ENCODE peak calls at places on chromosomes 12 and 14, in nine cellular contexts. One of them, this sample, is unnamed.

GRCh38 chr12:82660541-82661325 is 26.0 kb upstream of the TMTC2 start:
- DNase-seq in suprapubic skin: no peak
- DNase-seq in CD8-positive, alpha-beta T cell: no peak
- DNase-seq in left ventricle myocardium inferior: no peak
- DNase-seq in thyroid gland: peak
- DNase-seq in breast epithelium: no peak
- DNase-seq in fibroblast of lung: peak
- DNase-seq in fibroblast of the aortic adventitia: no peak
- DNase-seq in AG04449: no peak
- DNase-seq in this sample: no peak

GRCh38 chr14:92680781-92681650 is 67.4 kb downstream of the LGMN start:
- DNase-seq in left ventricle myocardium inferior: peak
- DNase-seq in thyroid gland: peak
- DNase-seq in fibroblast of lung: peak
- DNase-seq in fibroblast of the aortic adventitia: peak
- DNase-seq in suprapubic skin: no peak
- DNase-seq in breast epithelium: no peak
- DNase-seq in CD8-positive, alpha-beta T cell: peak
- DNase-seq in AG04449: no peak
- DNase-seq in this sample: peak

GRCh38 chr14:68462683-68463082 is 330.2 kb downstream of the ZFP36L1 start:
- DNase-seq in fibroblast of lung: no peak
- DNase-seq in thyroid gland: no peak
- DNase-seq in AG04449: no peak
- DNase-seq in suprapubic skin: no peak
- DNase-seq in breast epithelium: no peak
- DNase-seq in CD8-positive, alpha-beta T cell: no peak
- DNase-seq in left ventricle myocardium inferior: no peak
- DNase-seq in fibroblast of the aortic adventitia: no peak
- DNase-seq in this sample: no peak

GRCh38 chr12:47534695-47535094 is 171.1 kb downstream of the RPAP3 start:
- DNase-seq in suprapubic skin: no peak
- DNase-seq in fibroblast of lung: peak
- DNase-seq in AG04449: no peak
- DNase-seq in fibroblast of the aortic adventitia: peak
- DNase-seq in CD8-positive, alpha-beta T cell: no peak
- DNase-seq in breast epithelium: no peak
- DNase-seq in left ventricle myocardium inferior: no peak
- DNase-seq in thyroid gland: no peak
- DNase-seq in this sample: no peak

GRCh38 chr12:25069221-25069620 is 120.3 kb upstream of the BCAT1 start:
- DNase-seq in fibroblast of lung: peak
- DNase-seq in left ventricle myocardium inferior: no peak
- DNase-seq in suprapubic skin: no peak
- DNase-seq in CD8-positive, alpha-beta T cell: no peak
- DNase-seq in AG04449: no peak
- DNase-seq in breast epithelium: no peak
- DNase-seq in thyroid gland: no peak
- DNase-seq in fibroblast of the aortic adventitia: peak
- DNase-seq in this sample: no peak

GRCh38 chr12:76878899-76879709 is at the start of gene CSRP2:
- DNase-seq in AG04449: no peak
- DNase-seq in CD8-positive, alpha-beta T cell: peak
- DNase-seq in fibroblast of lung: peak
- DNase-seq in left ventricle myocardium inferior: peak
- DNase-seq in suprapubic skin: peak
- DNase-seq in fibroblast of the aortic adventitia: peak
- DNase-seq in breast epithelium: peak
- DNase-seq in thyroid gland: peak
- DNase-seq in this sample: peak

GRCh38 chr14:19974844-19975243 is 547 bp upstream of the OR4K15 start:
- DNase-seq in CD8-positive, alpha-beta T cell: no peak
- DNase-seq in AG04449: no peak
- DNase-seq in breast epithelium: no peak
- DNase-seq in suprapubic skin: no peak
- DNase-seq in thyroid gland: no peak
- DNase-seq in left ventricle myocardium inferior: no peak
- DNase-seq in fibroblast of lung: no peak
- DNase-seq in fibroblast of the aortic adventitia: no peak
- DNase-seq in this sample: no peak

GRCh38 chr14:50094056-50094455 is 22.3 kb downstream of the VCPKMT start:
- DNase-seq in left ventricle myocardium inferior: no peak
- DNase-seq in CD8-positive, alpha-beta T cell: no peak
- DNase-seq in fibroblast of the aortic adventitia: no peak
- DNase-seq in fibroblast of lung: no peak
- DNase-seq in breast epithelium: no peak
- DNase-seq in suprapubic skin: no peak
- DNase-seq in AG04449: no peak
- DNase-seq in thyroid gland: no peak
- DNase-seq in this sample: no peak

GRCh38 chr12:124490584-124491305 is 76.7 kb downstream of the NCOR2 start:
- DNase-seq in suprapubic skin: peak
- DNase-seq in AG04449: no peak
- DNase-seq in left ventricle myocardium inferior: peak
- DNase-seq in CD8-positive, alpha-beta T cell: no peak
- DNase-seq in thyroid gland: peak
- DNase-seq in fibroblast of lung: no peak
- DNase-seq in fibroblast of the aortic adventitia: no peak
- DNase-seq in breast epithelium: no peak
- DNase-seq in this sample: no peak

GRCh38 chr12:2845280-2845679 is 10.4 kb upstream of the NRIP2 start:
- DNase-seq in CD8-positive, alpha-beta T cell: no peak
- DNase-seq in suprapubic skin: no peak
- DNase-seq in left ventricle myocardium inferior: peak
- DNase-seq in breast epithelium: no peak
- DNase-seq in fibroblast of the aortic adventitia: peak
- DNase-seq in AG04449: peak
- DNase-seq in fibroblast of lung: peak
- DNase-seq in thyroid gland: no peak
- DNase-seq in this sample: peak

GRCh38 chr12:1917172-1918070 is 1.0 kb downstream of the CACNA2D4 start:
- DNase-seq in breast epithelium: no peak
- DNase-seq in left ventricle myocardium inferior: no peak
- DNase-seq in CD8-positive, alpha-beta T cell: no peak
- DNase-seq in fibroblast of the aortic adventitia: no peak
- DNase-seq in AG04449: no peak
- DNase-seq in fibroblast of lung: no peak
- DNase-seq in thyroid gland: no peak
- DNase-seq in suprapubic skin: no peak
- DNase-seq in this sample: no peak

GRCh38 chr12:236445-236844 is 22.5 kb upstream of the SLC6A12 start:
- DNase-seq in AG04449: no peak
- DNase-seq in thyroid gland: no peak
- DNase-seq in breast epithelium: no peak
- DNase-seq in fibroblast of lung: no peak
- DNase-seq in left ventricle myocardium inferior: no peak
- DNase-seq in suprapubic skin: no peak
- DNase-seq in fibroblast of the aortic adventitia: no peak
- DNase-seq in CD8-positive, alpha-beta T cell: no peak
- DNase-seq in this sample: no peak

GRCh38 chr14:19743256-19743655 is at the start of gene OR4Q3:
- DNase-seq in left ventricle myocardium inferior: no peak
- DNase-seq in thyroid gland: no peak
- DNase-seq in fibroblast of lung: no peak
- DNase-seq in suprapubic skin: no peak
- DNase-seq in AG04449: no peak
- DNase-seq in breast epithelium: no peak
- DNase-seq in fibroblast of the aortic adventitia: no peak
- DNase-seq in CD8-positive, alpha-beta T cell: no peak
- DNase-seq in this sample: no peak

GRCh38 chr12:111767362-111768158 is 827 bp downstream of the ALDH2 start:
- DNase-seq in left ventricle myocardium inferior: no peak
- DNase-seq in fibroblast of lung: peak
- DNase-seq in CD8-positive, alpha-beta T cell: no peak
- DNase-seq in fibroblast of the aortic adventitia: peak
- DNase-seq in AG04449: no peak
- DNase-seq in suprapubic skin: no peak
- DNase-seq in thyroid gland: peak
- DNase-seq in breast epithelium: no peak
- DNase-seq in this sample: no peak

GRCh38 chr12:64273527-64274403 is 51.7 kb upstream of the KICS2 start:
- DNase-seq in left ventricle myocardium inferior: no peak
- DNase-seq in breast epithelium: no peak
- DNase-seq in suprapubic skin: no peak
- DNase-seq in fibroblast of lung: no peak
- DNase-seq in CD8-positive, alpha-beta T cell: no peak
- DNase-seq in thyroid gland: no peak
- DNase-seq in AG04449: no peak
- DNase-seq in fibroblast of the aortic adventitia: peak
- DNase-seq in this sample: no peak
- TF ChIP-seq CTCF in left ventricle myocardium inferior: peak
- TF ChIP-seq CTCF in breast epithelium: no peak
- TF ChIP-seq CTCF in suprapubic skin: peak
- TF ChIP-seq CTCF in fibroblast of lung: peak
- TF ChIP-seq CTCF in CD8-positive, alpha-beta T cell: no peak
- TF ChIP-seq CTCF in thyroid gland: no peak
- TF ChIP-seq CTCF in AG04449: peak
- TF ChIP-seq CTCF in fibroblast of the aortic adventitia: peak
- TF ChIP-seq CTCF in this sample: peak

GRCh38 chr12:67377541-67377940 is 108.4 kb downstream of the CAND1 start:
- DNase-seq in suprapubic skin: no peak
- DNase-seq in AG04449: no peak
- DNase-seq in fibroblast of the aortic adventitia: no peak
- DNase-seq in breast epithelium: no peak
- DNase-seq in left ventricle myocardium inferior: no peak
- DNase-seq in CD8-positive, alpha-beta T cell: no peak
- DNase-seq in thyroid gland: no peak
- DNase-seq in fibroblast of lung: no peak
- DNase-seq in this sample: no peak
- H3K4me3 ChIP-seq in suprapubic skin: no peak
- H3K4me3 ChIP-seq in AG04449: no peak
- H3K4me3 ChIP-seq in fibroblast of the aortic adventitia: no peak
- H3K4me3 ChIP-seq in breast epithelium: no peak
- H3K4me3 ChIP-seq in left ventricle myocardium inferior: no peak
- H3K4me3 ChIP-seq in CD8-positive, alpha-beta T cell: no peak
- H3K4me3 ChIP-seq in thyroid gland: no peak
- H3K4me3 ChIP-seq in fibroblast of lung: no peak
- H3K4me3 ChIP-seq in this sample: no peak

DNA sequence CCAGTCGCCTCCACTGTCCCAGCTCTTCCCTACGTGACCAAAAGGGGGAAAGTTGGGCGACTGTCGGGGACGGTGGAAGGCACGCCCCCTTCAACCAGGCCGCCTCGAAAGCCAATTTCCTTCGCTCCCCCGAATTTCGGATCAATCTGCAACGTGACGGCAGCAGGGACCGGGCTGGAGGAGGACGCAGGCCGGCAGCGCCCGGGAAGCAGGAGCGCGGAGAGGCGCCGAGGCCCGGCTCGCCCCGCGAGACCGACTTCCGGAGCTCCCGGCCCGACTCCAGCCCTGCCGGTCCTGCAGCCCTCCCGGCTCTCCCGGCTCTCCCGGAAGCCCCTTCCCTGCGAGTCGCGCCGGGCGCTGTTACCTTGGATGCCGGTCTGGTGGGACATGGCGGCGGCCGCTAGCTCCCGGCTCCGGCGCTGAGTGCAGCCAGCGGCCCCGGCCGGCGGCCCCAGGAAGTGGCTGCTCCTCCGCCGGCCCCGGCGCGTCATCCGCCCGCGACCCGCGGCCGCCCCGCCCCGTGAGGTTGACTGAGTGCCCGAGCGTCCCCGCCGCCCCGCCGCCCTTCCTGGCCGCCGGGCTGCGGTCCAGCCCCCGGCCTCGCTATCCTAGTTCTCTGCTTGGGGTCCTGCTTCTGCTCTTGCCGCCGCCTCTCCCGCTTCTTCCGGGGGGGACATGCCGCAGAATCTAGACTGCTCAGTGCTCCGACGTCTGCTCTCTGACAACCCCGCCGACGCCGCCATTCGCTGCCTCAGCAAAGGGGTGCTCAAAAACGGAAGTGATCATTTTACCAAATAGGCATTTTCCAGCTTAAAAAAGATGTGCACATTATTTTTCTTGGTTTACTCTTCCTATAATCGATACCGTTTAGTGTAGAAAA is at the start of gene TWF1:
- DNase-seq in fibroblast of lung: peak
- DNase-seq in AG04449: no peak
- DNase-seq in left ventricle myocardium inferior: peak
- DNase-seq in fibroblast of the aortic adventitia: peak
- DNase-seq in CD8-positive, alpha-beta T cell: peak
- DNase-seq in breast epithelium: peak
- DNase-seq in suprapubic skin: peak
- DNase-seq in thyroid gland: peak
- DNase-seq in this sample: no peak
- TF ChIP-seq CTCF in fibroblast of lung: peak
- TF ChIP-seq CTCF in AG04449: peak
- TF ChIP-seq CTCF in left ventricle myocardium inferior: peak
- TF ChIP-seq CTCF in fibroblast of the aortic adventitia: peak
- TF ChIP-seq CTCF in CD8-positive, alpha-beta T cell: no peak
- TF ChIP-seq CTCF in breast epithelium: peak
- TF ChIP-seq CTCF in suprapubic skin: peak
- TF ChIP-seq CTCF in thyroid gland: peak
- TF ChIP-seq CTCF in this sample: no peak

GRCh38 chr14:65356327-65356836 is 56.1 kb upstream of the FUT8 start:
- DNase-seq in thyroid gland: no peak
- DNase-seq in CD8-positive, alpha-beta T cell: no peak
- DNase-seq in fibroblast of lung: peak
- DNase-seq in left ventricle myocardium inferior: no peak
- DNase-seq in breast epithelium: no peak
- DNase-seq in AG04449: peak
- DNase-seq in fibroblast of the aortic adventitia: peak
- DNase-seq in suprapubic skin: no peak
- DNase-seq in this sample: peak
- H3K4me3 ChIP-seq in thyroid gland: no peak
- H3K4me3 ChIP-seq in CD8-positive, alpha-beta T cell: no peak
- H3K4me3 ChIP-seq in fibroblast of lung: no peak
- H3K4me3 ChIP-seq in left ventricle myocardium inferior: no peak
- H3K4me3 ChIP-seq in breast epithelium: no peak
- H3K4me3 ChIP-seq in AG04449: no peak
- H3K4me3 ChIP-seq in fibroblast of the aortic adventitia: no peak
- H3K4me3 ChIP-seq in suprapubic skin: no peak
- H3K4me3 ChIP-seq in this sample: no peak

DNA sequence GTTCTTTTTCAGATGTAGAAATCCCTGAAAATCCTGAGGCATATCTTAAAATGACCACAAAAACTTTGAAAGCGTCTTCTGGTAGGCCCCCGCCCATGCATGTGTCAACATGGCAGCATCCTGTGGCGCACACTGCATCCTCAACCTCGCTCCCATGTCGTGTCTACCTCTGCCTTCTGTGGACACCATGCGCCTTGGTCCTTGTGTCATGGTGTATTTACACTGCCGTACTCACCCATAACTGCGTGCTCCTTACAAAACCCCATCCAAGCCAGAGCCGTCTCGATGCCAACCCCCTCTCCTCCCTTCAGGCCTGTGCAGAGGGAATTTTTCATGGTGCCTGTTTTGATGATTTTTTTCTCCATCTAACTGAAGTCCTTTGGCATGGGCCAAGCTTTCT is 78.9 kb downstream of the ESR2 start:
- DNase-seq in fibroblast of lung: no peak
- DNase-seq in suprapubic skin: no peak
- DNase-seq in left ventricle myocardium inferior: no peak
- DNase-seq in breast epithelium: no peak
- DNase-seq in AG04449: no peak
- DNase-seq in CD8-positive, alpha-beta T cell: no peak
- DNase-seq in fibroblast of the aortic adventitia: no peak
- DNase-seq in thyroid gland: no peak
- DNase-seq in this sample: no peak
- TF ChIP-seq CTCF in fibroblast of lung: no peak
- TF ChIP-seq CTCF in suprapubic skin: no peak
- TF ChIP-seq CTCF in left ventricle myocardium inferior: no peak
- TF ChIP-seq CTCF in breast epithelium: no peak
- TF ChIP-seq CTCF in AG04449: no peak
- TF ChIP-seq CTCF in CD8-positive, alpha-beta T cell: no peak
- TF ChIP-seq CTCF in fibroblast of the aortic adventitia: no peak
- TF ChIP-seq CTCF in thyroid gland: no peak
- TF ChIP-seq CTCF in this sample: no peak

GRCh38 chr12:54561164-54561563 is 11.8 kb downstream of the PDE1B start:
- DNase-seq in CD8-positive, alpha-beta T cell: no peak
- DNase-seq in suprapubic skin: no peak
- DNase-seq in fibroblast of lung: no peak
- DNase-seq in AG04449: no peak
- DNase-seq in breast epithelium: no peak
- DNase-seq in left ventricle myocardium inferior: peak
- DNase-seq in fibroblast of the aortic adventitia: no peak
- DNase-seq in thyroid gland: no peak
- DNase-seq in this sample: no peak
- H3K4me3 ChIP-seq in CD8-positive, alpha-beta T cell: peak
- H3K4me3 ChIP-seq in suprapubic skin: peak
- H3K4me3 ChIP-seq in fibroblast of lung: no peak
- H3K4me3 ChIP-seq in AG04449: no peak
- H3K4me3 ChIP-seq in breast epithelium: peak
- H3K4me3 ChIP-seq in left ventricle myocardium inferior: peak
- H3K4me3 ChIP-seq in fibroblast of the aortic adventitia: no peak
- H3K4me3 ChIP-seq in thyroid gland: no peak
- H3K4me3 ChIP-seq in this sample: no peak